ENCODE peak calls at places on chromosomes 2 and 18, in four cellular contexts. D, U, L and H are unnamed samples.

GRCh38 chr2:175187378-175187777 is 5.9 kb upstream of the ATP5MC3 start:
- DNase-seq in L (peak; percentile 48), U (no peak), D (no peak), H (no peak)

GRCh38 chr2:218332920-218333645 is 23.6 kb upstream of the CATIP start:
- DNase-seq in L (no peak), D (no peak), U (no peak), H (no peak)

GRCh38 chr2:60366178-60366577 is 187.3 kb downstream of the BCL11A start:
- DNase-seq in U (no peak), D (no peak), L (no peak), H (no peak)

GRCh38 chr2:236787885-236788284 is 218.3 kb downstream of the ACKR3 start:
- DNase-seq in D (no peak), L (no peak), U (no peak), H (no peak)

GRCh38 chr2:14855751-14856150 is 223.2 kb downstream of the LRATD1 start:
- DNase-seq in L (no peak), D (no peak), U (no peak), H (no peak)

GRCh38 chr2:57760448-57760847 is 286.2 kb upstream of the VRK2 start:
- DNase-seq in L (no peak), U (no peak), D (no peak), H (no peak)

GRCh38 chr2:74472086-74472944 is at the start of gene MRPL53:
- DNase-seq in U (peak; percentile 59), L (peak; percentile 98), D (peak; percentile 94), H (peak; percentile 96)

GRCh38 chr2:54206596-54206995 is 49.4 kb downstream of the TSPYL6 start:
- DNase-seq in U (no peak), L (peak; percentile 57), D (no peak), H (no peak)

GRCh38 chr2:163682695-163683094 is 53.1 kb downstream of the FIGN start:
- DNase-seq in L (peak; percentile 21), D (no peak), U (no peak), H (no peak)

GRCh38 chr2:46236006-46236875 is 61.0 kb upstream of the EPAS1 start:
- DNase-seq in L (no peak), U (no peak), D (no peak), H (no peak)

GRCh38 chr2:26640331-26640745 is 828 bp downstream of the CIB4 start:
- DNase-seq in D (no peak), U (peak; percentile 26), L (no peak), H (no peak)

GRCh38 chr2:989766-990467 is 39.3 kb downstream of the SNTG2 start:
- DNase-seq in U (no peak), D (no peak), L (no peak), H (peak; percentile 34)

GRCh38 chr2:159684796-159685195 is 27.5 kb upstream of the MARCHF7 start:
- DNase-seq in D (no peak), L (peak; percentile 11), U (no peak), H (no peak)

GRCh38 chr2:108212671-108213070 is 27.1 kb upstream of the SULT1C3 start:
- DNase-seq in U (no peak), L (no peak), D (no peak), H (no peak)

GRCh38 chr2:85435986-85436835 is 17.7 kb downstream of the SH2D6 start:
- DNase-seq in U (no peak), L (peak; percentile 65), D (no peak), H (no peak)

GRCh38 chr18:28584726-28585125 is 407.8 kb upstream of the CDH2 start:
- DNase-seq in L (no peak), D (no peak), U (peak; percentile 26), H (no peak)

GRCh38 chr18:57353940-57354461 is 1.6 kb downstream of the ST8SIA3 start:
- DNase-seq in L (peak; percentile 4), U (no peak), D (no peak), H (peak; percentile 81)

GRCh38 chr2:23384551-23385349 is at the start of gene KLHL29:
- DNase-seq in D (peak; percentile 81), U (no peak), L (peak; percentile 62), H (peak; percentile 82)

GRCh38 chr2:168495524-168495923 is 39.5 kb downstream of the CERS6 start:
- DNase-seq in L (no peak), U (no peak), D (no peak), H (no peak)

GRCh38 chr2:173062806-173063205 is 12.8 kb upstream of the MAP3K20 start:
- DNase-seq in U (no peak), D (no peak), L (no peak), H (no peak)

GRCh38 chr2:75959724-75960123 is 249.0 kb upstream of the GCFC2 start:
- DNase-seq in D (no peak), L (no peak), U (no peak), H (no peak)

GRCh38 chr2:97704989-97705388 is 8.4 kb upstream of the ZAP70 start:
- DNase-seq in L (no peak), D (no peak), U (no peak), H (peak; percentile 37)

GRCh38 chr2:3641841-3642421 is 16.1 kb upstream of the ALLC start:
- DNase-seq in L (no peak), U (no peak), D (no peak), H (peak; percentile 61)

GRCh38 chr2:140759431-140760156 is 1371.2 kb downstream of the LRP1B start:
- DNase-seq in U (peak; percentile 20), D (no peak), L (no peak), H (no peak)

GRCh38 chr2:8239402-8240127 is 442.3 kb upstream of the ID2 start:
- DNase-seq in U (no peak), D (peak; percentile 13), L (no peak), H (no peak)

GRCh38 chr2:30422437-30422805 is 24.6 kb upstream of the LCLAT1 start:
- DNase-seq in D (no peak), L (peak; percentile 61), U (no peak), H (no peak)

GRCh38 chr18:48854780-48855179 is 96.0 kb downstream of the SMAD7 start:
- DNase-seq in U (no peak), D (no peak), L (no peak), H (no peak)

GRCh38 chr2:75606851-75607798 is 39.5 kb upstream of the MRPL19 start:
- DNase-seq in L (no peak), D (no peak), U (peak; percentile 61), H (no peak)

GRCh38 chr2:179467111-179467510 is 202.5 kb upstream of the SESTD1 start:
- DNase-seq in D (no peak), U (no peak), L (no peak), H (no peak)

GRCh38 chr2:101771226-101771906 is 73.9 kb downstream of the MAP4K4 start:
- DNase-seq in L (no peak), U (no peak), D (no peak), H (no peak)

GRCh38 chr2:2448178-2448577 is 117.1 kb upstream of the MYT1L start:
- DNase-seq in L (no peak), D (no peak), U (no peak), H (no peak)

GRCh38 chr2:120934891-120935338 is 199.2 kb downstream of the GLI2 start:
- DNase-seq in L (peak; percentile 99), D (peak; percentile 83), U (peak; percentile 74), H (no peak)

GRCh38 chr2:142940606-142941223 is 63.3 kb downstream of the KYNU start:
- DNase-seq in D (no peak), L (no peak), U (no peak), H (no peak)

GRCh38 chr18:59057493-59057795 is 82.2 kb upstream of the SEC11C start:
- DNase-seq in L (no peak), U (no peak), D (no peak), H (no peak)

GRCh38 chr18:59056706-59057492 is 82.8 kb upstream of the SEC11C start:
- DNase-seq in D (peak; percentile 72), U (no peak), L (peak; percentile 74), H (peak; percentile 81)

GRCh38 chr18:59052965-59053960 is 86.4 kb upstream of the SEC11C start:
- DNase-seq in D (no peak), U (no peak), L (no peak), H (no peak)

GRCh38 chr18:59054892-59055291 is 84.8 kb upstream of the SEC11C start:
- DNase-seq in U (no peak), D (no peak), L (no peak), H (no peak)

DNA sequence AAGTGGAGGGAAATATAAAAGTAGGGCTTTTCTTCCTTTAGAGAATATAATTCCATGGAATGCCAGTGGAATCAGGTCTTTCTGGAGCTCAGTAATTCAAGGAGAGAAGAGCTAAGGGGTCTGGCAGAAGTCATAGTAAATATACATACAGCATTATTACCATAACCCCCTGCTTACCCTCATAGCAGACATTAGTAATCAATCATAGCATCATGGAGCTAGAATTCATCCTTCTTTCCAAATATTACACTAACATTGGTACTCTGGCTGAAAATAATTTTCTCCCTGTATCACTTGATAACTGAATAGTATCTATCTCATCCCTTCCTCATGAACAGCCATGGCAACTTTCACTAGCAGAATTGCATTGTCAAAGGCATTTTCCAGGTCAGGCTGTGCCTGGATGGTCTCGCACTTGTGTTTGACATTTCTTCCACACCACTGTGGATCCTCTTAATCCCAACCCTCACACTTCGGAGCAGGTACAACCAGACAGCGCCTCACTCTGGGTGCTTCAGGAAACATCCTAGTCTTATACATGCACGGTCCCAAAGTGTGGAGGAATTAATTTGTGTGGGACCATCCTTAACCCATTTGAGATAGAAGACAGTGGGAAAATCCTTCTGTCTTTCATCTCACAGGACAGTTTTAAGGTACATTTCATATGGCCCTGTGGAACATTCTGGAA is 84.2 kb upstream of the SEC11C start:
- DNase-seq in D (no peak), U (no peak), L (peak; percentile 38), H (no peak)
- TF ChIP-seq CTCF in D (no peak), U (peak; percentile 49), L (no peak), H (no peak)

DNA sequence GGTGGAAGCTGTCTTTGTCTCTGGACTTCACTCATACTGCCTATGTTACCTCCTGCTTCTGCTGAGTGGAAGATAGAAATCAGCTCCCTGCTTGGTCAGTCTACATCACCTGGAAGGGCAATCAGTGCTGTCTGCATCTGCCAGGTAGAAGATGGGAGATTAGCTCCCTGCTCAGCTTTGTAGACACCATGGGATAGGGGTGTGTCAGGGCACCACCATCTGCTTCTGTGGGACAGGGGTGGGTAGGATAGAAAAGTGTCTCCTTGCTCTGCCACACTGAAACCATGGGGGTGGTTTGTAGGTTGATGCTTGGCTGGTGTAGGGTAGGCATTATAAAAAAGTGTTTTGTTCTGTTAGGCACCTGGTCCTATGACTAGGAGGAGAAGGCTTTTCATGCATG is 34.1 kb downstream of the STARD6 start:
- DNase-seq in U (no peak), D (no peak), L (no peak), H (no peak)
- TF ChIP-seq CTCF in U (no peak), D (no peak), L (no peak), H (no peak)

DNA sequence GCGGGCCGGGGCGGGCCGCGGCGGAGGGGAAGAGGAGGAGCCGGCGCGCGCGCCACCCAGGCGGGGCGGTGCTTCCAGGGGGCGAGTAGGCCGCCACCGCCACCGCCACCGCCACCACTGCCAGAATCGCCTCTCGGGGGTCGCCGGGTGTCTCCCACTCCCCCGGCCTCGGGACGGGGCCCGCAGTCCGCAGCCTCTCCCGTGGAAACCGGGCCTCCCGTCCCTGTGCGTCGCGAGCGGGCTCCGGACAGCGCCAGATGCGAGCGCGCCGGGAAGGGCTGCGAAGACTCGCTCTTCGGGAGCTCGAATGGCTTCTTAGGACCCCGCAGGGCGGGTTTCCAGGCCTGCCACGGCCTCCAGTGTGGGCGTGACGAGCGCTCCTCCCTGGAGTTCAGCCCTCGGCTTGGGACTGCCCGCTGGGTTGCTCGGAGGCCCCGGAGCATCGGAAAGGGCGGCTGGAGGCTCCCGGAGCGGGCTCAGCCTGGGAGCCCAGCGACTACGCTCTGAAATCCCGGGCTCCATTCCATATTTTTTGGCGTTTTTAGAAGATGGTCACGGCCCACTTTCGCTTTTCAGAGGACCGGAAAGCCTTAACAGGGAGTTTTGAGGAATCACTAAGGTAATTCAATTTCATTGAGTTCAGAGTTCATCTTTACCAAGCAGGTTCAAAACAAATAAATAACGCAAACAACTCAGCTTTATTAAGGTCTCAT is 391 bp upstream of the KDSR start:
- DNase-seq in L (peak; percentile 96), D (peak; percentile 92), U (peak; percentile 79), H (peak; percentile 94)
- TF ChIP-seq CTCF in L (no peak), D (no peak), U (no peak), H (no peak)

GRCh38 chr18:32899819-32900218 is 127.0 kb upstream of the KLHL14 start:
- DNase-seq in U (no peak), L (no peak), D (no peak), H (no peak)
- TF ChIP-seq CTCF in U (peak; percentile 21), L (no peak), D (no peak), H (no peak)